ENCODE peak calls at places on chromosomes 7 and 10, in six cellular contexts. B is K562, P is H1, R is suprapubic skin, Z is A549, W is sigmoid colon. V is an unnamed sample.

GRCh38 chr7:121394709-121395140 is 1.4 kb downstream of the FAM3C start:
- DNase-seq in B (no peak), P (no peak), R (no peak), Z (no peak), W (no peak), V (no peak)

GRCh38 chr10:131311661-131312260 is at the start of gene TCERG1L:
- DNase-seq in B (no peak), P (no peak), R (no peak), Z (no peak), W (no peak), V (no peak)

GRCh38 chr7:102934670-102935069 is 21.9 kb downstream of the LRRC17 start:
- DNase-seq in B (no peak), P (no peak), R (no peak), Z (no peak), W (no peak), V (no peak)

GRCh38 chr7:108348913-108349312 is 107.3 kb downstream of the NRCAM start:
- DNase-seq in B (no peak), P (no peak), R (no peak), Z (peak), W (no peak), V (no peak)

GRCh38 chr7:29598607-29599006 is 35.0 kb downstream of the PRR15 start:
- DNase-seq in B (no peak), P (no peak), R (no peak), Z (no peak), W (no peak), V (no peak)

GRCh38 chr10:92657024-92657423 is 32.7 kb upstream of the HHEX start:
- DNase-seq in B (no peak), P (no peak), R (no peak), Z (no peak), W (no peak), V (no peak)

GRCh38 chr7:98178762-98179490 is 32.3 kb upstream of the BHLHA15 start:
- DNase-seq in B (no peak), P (peak), R (no peak), Z (no peak), W (no peak), V (no peak)

GRCh38 chr7:22629056-22629455 is 97.9 kb upstream of the IL6 start:
- DNase-seq in B (no peak), P (no peak), R (no peak), Z (no peak), W (no peak), V (no peak)

GRCh38 chr7:84953294-84953693 is 233.6 kb downstream of the SEMA3D start:
- DNase-seq in B (no peak), P (no peak), R (no peak), Z (no peak), W (no peak), V (no peak)

GRCh38 chr7:68980011-68980410 is 618.3 kb upstream of the AUTS2 start:
- DNase-seq in B (no peak), P (no peak), R (no peak), Z (no peak), W (no peak), V (no peak)

GRCh38 chr10:97858001-97858439 is 8.4 kb downstream of the GOLGA7B start:
- DNase-seq in B (no peak), P (no peak), R (no peak), Z (no peak), W (no peak), V (no peak)

GRCh38 chr10:75230600-75231038 is 5.1 kb downstream of the COMTD1 start:
- DNase-seq in B (peak), P (no peak), R (peak), Z (peak), W (peak), V (peak)

GRCh38 chr7:1099154-1099542 is 11.2 kb downstream of the GPER1 start:
- DNase-seq in B (no peak), P (no peak), R (no peak), Z (no peak), W (no peak), V (no peak)

GRCh38 chr7:106126170-106126938 is 14.2 kb upstream of the SYPL1 start:
- DNase-seq in B (no peak), P (no peak), R (no peak), Z (peak), W (no peak), V (no peak)

GRCh38 chr10:112389147-112389822 is 15.4 kb downstream of the ACSL5 start:
- DNase-seq in B (no peak), P (no peak), R (no peak), Z (peak), W (no peak), V (no peak)

GRCh38 chr7:130296221-130296951 is 3.4 kb downstream of the CPA4 start:
- DNase-seq in B (no peak), P (no peak), R (no peak), Z (no peak), W (no peak), V (no peak)

GRCh38 chr10:5545778-5546710 is 21.3 kb downstream of the CALML3 start:
- DNase-seq in B (peak), P (no peak), R (peak), Z (peak), W (peak), V (peak)

GRCh38 chr7:154987571-154987970 is 15.4 kb downstream of the PAXIP1 start:
- DNase-seq in B (no peak), P (no peak), R (no peak), Z (no peak), W (no peak), V (no peak)

GRCh38 chr10:89710748-89711147 is 9.4 kb downstream of the KIF20B start:
- DNase-seq in B (no peak), P (no peak), R (no peak), Z (no peak), W (no peak), V (no peak)

GRCh38 chr7:25897261-25897782 is 254.7 kb upstream of the NFE2L3 start:
- DNase-seq in B (no peak), P (no peak), R (no peak), Z (no peak), W (no peak), V (no peak)

GRCh38 chr7:7426686-7427085 is 109.0 kb downstream of the COL28A1 start:
- DNase-seq in B (no peak), P (no peak), R (no peak), Z (no peak), W (no peak), V (no peak)

GRCh38 chr10:110758898-110759297 is 112.8 kb upstream of the PDCD4 start:
- DNase-seq in B (no peak), P (peak), R (no peak), Z (no peak), W (no peak), V (no peak)

GRCh38 chr7:35370694-35371093 is 116.8 kb upstream of the TBX20 start:
- DNase-seq in B (no peak), P (no peak), R (no peak), Z (no peak), W (no peak), V (no peak)

GRCh38 chr7:101399759-101400158 is 37.1 kb downstream of the COL26A1 start:
- DNase-seq in B (no peak), P (no peak), R (no peak), Z (no peak), W (no peak), V (no peak)

GRCh38 chr10:97736902-97737769 is at the start of gene ZFYVE27:
- DNase-seq in B (peak), P (peak), R (peak), Z (peak), W (peak), V (peak)

GRCh38 chr7:24825931-24826661 is 68.8 kb upstream of the GSDME start:
- DNase-seq in B (peak), P (no peak), R (no peak), Z (peak), W (no peak), V (no peak)

GRCh38 chr10:60390224-60390626 is 550 bp upstream of the ANK3 start:
- DNase-seq in B (no peak), P (no peak), R (no peak), Z (no peak), W (no peak), V (no peak)

GRCh38 chr10:72334832-72335393 is 19.8 kb downstream of the DNAJB12 start:
- DNase-seq in B (no peak), P (no peak), R (peak), Z (no peak), W (peak), V (peak)
- H3K4me3 ChIP-seq in B (no peak), P (no peak), R (no peak), Z (no peak), W (no peak), V (peak)

DNA sequence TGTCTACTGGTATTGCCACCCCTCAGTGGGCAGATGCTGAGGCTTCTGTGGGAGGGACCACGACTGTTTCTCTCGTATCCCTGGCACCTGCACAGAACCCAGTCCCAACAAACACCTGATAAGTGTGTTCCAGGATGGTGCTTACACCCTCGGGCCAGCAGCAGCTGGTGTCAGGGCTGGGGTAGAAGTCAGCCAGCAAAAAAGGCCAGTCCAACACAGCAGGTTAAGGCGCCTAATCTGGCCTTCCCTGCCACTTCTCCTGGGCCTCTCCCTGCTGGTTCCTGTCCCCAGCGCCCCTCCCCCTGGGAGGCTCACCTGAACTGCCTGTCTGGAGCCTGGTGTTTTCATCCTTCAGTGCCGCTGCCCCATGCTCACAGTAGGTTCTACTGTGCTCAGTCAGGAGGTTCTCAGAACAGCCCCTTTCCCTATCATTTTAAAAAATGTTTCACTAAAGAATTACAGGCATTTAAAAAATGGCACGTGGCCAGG is 20.0 kb downstream of the PODXL start:
- DNase-seq in B (no peak), P (no peak), R (no peak), Z (no peak), W (peak), V (no peak)
- TF ChIP-seq EP300 in B (no peak), P (no peak), R (no peak), Z (no peak), W (no peak), V (no peak)

GRCh38 chr10:126169899-126170298 is 218.4 kb downstream of the ADAM12 start:
- DNase-seq in B (no peak), P (no peak), R (no peak), Z (no peak), W (no peak), V (no peak)
- H3K4me3 ChIP-seq in B (no peak), P (no peak), R (no peak), Z (no peak), W (no peak), V (no peak)

DNA sequence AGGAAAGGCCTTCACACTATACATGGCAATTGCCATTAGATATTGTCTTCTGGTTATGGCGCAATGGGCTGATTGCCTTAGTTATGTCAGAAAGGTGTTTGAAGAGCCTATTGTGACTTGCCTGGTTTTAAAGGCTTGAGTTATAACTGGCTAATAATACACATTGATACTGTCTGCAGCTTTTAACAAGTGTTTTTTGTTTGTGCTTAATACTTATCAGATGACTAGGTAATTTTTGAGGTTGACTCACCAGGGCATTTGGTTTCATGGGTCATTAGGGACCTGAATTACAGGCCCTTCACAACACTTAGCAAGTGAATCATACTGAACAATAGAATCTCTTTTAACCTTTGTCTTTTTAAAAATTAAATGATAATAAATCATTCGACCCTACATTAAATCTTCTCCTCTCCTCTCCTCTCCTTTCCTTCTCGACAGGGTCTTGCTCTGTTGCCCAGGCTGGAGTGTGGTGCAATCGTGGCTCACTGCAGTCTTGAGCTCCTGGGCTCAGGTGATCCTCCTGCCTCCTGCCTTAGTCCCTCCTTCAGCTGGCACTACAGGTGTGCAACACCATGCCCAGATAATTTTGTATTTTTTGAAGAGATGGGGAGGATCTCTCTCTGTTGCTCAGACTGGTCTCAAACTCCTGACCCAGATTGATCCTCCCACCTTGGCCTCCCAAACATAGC is 196.3 kb downstream of the JCAD start:
- DNase-seq in B (no peak), P (no peak), R (no peak), Z (peak), W (no peak), V (no peak)
- TF ChIP-seq EP300 in B (no peak), P (no peak), R (no peak), Z (no peak), W (no peak), V (no peak)

DNA sequence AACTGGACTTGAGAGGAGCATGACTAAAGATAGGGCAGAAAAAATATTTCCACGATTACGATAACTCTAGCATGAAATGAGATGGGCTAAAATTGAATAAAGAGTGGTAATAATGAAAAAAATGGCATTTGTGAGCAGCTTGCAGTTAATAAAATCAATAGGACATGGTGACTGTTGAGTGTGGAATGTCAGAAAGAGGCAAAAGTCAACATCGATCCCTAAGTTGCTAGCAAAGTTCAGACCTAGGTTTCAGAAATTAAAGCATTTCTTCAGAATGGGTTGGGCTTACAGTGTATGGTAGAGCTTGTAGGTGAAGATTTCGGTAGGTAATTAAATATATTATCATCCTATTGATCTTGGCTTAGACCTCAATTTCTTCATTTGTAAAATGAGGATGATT is 656.7 kb upstream of the NRG3 start:
- DNase-seq in B (no peak), P (no peak), R (no peak), Z (no peak), W (no peak), V (no peak)
- H3K4me3 ChIP-seq in B (no peak), P (no peak), R (no peak), Z (no peak), W (no peak), V (no peak)

DNA sequence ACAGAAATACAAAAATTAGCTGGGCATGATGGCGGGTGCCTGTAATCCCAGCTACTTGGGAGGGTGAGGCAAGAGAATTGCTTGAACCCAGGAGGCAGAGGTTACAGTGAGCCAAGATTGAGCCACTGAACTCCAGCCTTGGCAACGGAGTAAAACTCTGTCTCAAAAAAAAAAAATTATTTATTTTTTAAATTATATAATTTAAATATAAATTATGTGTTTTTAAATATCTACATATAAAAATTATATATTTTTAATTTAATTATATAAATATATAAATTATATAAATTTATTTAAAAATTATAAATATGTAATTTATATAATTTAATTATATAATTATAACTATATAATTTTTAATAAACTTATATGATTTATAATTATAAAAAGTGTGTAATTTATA is 51.2 kb downstream of the PRKG1 start:
- DNase-seq in B (no peak), P (no peak), R (no peak), Z (no peak), W (no peak), V (no peak)
- TF ChIP-seq EP300 in B (no peak), P (no peak), R (no peak), Z (no peak), W (no peak), V (no peak)

GRCh38 chr10:32445036-32445435 is 904 bp upstream of the CCDC7 start:
- DNase-seq in B (no peak), P (no peak), R (no peak), Z (peak), W (no peak), V (no peak)
- H3K4me3 ChIP-seq in B (peak), P (no peak), R (peak), Z (peak), W (peak), V (peak)

V was measured in tibial nerve.